ENCODE peak calls at places on chromosomes 4 and X, in four cellular contexts. One of them, this sample, is unnamed.

GRCh38 chr4:142815834-142816233 is 30.3 kb downstream of the INPP4B start:
- DNase-seq in A549: peak
- DNase-seq in sigmoid colon: no peak
- DNase-seq in H1: no peak
- DNase-seq in this sample: no peak

GRCh38 chr4:139540637-139541036 is 15.4 kb downstream of the SETD7 start:
- DNase-seq in A549: no peak
- DNase-seq in sigmoid colon: no peak
- DNase-seq in H1: no peak
- DNase-seq in this sample: peak

GRCh38 chr4:5563856-5564255 is 144.5 kb downstream of the EVC2 start:
- DNase-seq in sigmoid colon: no peak
- DNase-seq in H1: no peak
- DNase-seq in A549: no peak
- DNase-seq in this sample: peak

GRCh38 chr4:119683518-119683917 is 54.9 kb upstream of the PDE5A start:
- DNase-seq in H1: no peak
- DNase-seq in sigmoid colon: no peak
- DNase-seq in A549: peak
- DNase-seq in this sample: no peak

GRCh38 chr4:142567620-142568451 is 278.3 kb downstream of the INPP4B start:
- DNase-seq in H1: no peak
- DNase-seq in sigmoid colon: no peak
- DNase-seq in A549: peak
- DNase-seq in this sample: no peak

GRCh38 chr4:74543247-74543670 is 98.3 kb downstream of the AREG start:
- DNase-seq in sigmoid colon: no peak
- DNase-seq in H1: no peak
- DNase-seq in A549: no peak
- DNase-seq in this sample: no peak

GRCh38 chrX:130118941-130119640 is 8.8 kb upstream of the ELF4 start:
- DNase-seq in H1: no peak
- DNase-seq in sigmoid colon: no peak
- DNase-seq in A549: no peak
- DNase-seq in this sample: no peak

GRCh38 chr4:24933684-24934275 is 20.9 kb upstream of the CCDC149 start:
- DNase-seq in sigmoid colon: no peak
- DNase-seq in A549: no peak
- DNase-seq in H1: no peak
- DNase-seq in this sample: no peak

GRCh38 chr4:68460085-68460484 is 12.8 kb downstream of the TMPRSS11E start:
- DNase-seq in H1: no peak
- DNase-seq in A549: no peak
- DNase-seq in sigmoid colon: no peak
- DNase-seq in this sample: no peak

GRCh38 chrX:17588303-17588702 is 149.0 kb upstream of the SCML1 start:
- DNase-seq in H1: no peak
- DNase-seq in A549: no peak
- DNase-seq in sigmoid colon: no peak
- DNase-seq in this sample: no peak

GRCh38 chrX:70970482-70970999 is 39.6 kb upstream of the SLC7A3 start:
- DNase-seq in A549: peak
- DNase-seq in H1: no peak
- DNase-seq in sigmoid colon: no peak
- DNase-seq in this sample: no peak

GRCh38 chr4:71677568-71677967 is 106.3 kb downstream of the GC start:
- DNase-seq in A549: no peak
- DNase-seq in H1: no peak
- DNase-seq in sigmoid colon: no peak
- DNase-seq in this sample: no peak

GRCh38 chr4:14023036-14023435 is 395.5 kb upstream of the BOD1L1 start:
- DNase-seq in A549: peak
- DNase-seq in H1: no peak
- DNase-seq in sigmoid colon: no peak
- DNase-seq in this sample: no peak

GRCh38 chr4:120808475-120809141 is 113.9 kb downstream of the PRDM5 start:
- DNase-seq in sigmoid colon: no peak
- DNase-seq in A549: no peak
- DNase-seq in H1: no peak
- DNase-seq in this sample: no peak

GRCh38 chr4:98510757-98511517 is 147.5 kb downstream of the TSPAN5 start:
- DNase-seq in sigmoid colon: no peak
- DNase-seq in H1: no peak
- DNase-seq in A549: no peak
- DNase-seq in this sample: peak

GRCh38 chrX:15202458-15203177 is 67.3 kb downstream of the ASB9 start:
- DNase-seq in A549: no peak
- DNase-seq in H1: no peak
- DNase-seq in sigmoid colon: no peak
- DNase-seq in this sample: no peak

GRCh38 chr4:184441461-184442392 is 32.6 kb downstream of the IRF2 start:
- DNase-seq in sigmoid colon: no peak
- DNase-seq in H1: no peak
- DNase-seq in A549: no peak
- DNase-seq in this sample: no peak

GRCh38 chrX:7641141-7641540 is 201.8 kb upstream of the VCX start:
- DNase-seq in A549: no peak
- DNase-seq in sigmoid colon: no peak
- DNase-seq in H1: no peak
- DNase-seq in this sample: no peak

GRCh38 chr4:3263053-3263958 is 14.3 kb downstream of the MSANTD1 start:
- DNase-seq in H1: peak
- DNase-seq in A549: no peak
- DNase-seq in sigmoid colon: peak
- DNase-seq in this sample: no peak

GRCh38 chr4:140849526-140849925 is 93.3 kb upstream of the TBC1D9 start:
- DNase-seq in A549: no peak
- DNase-seq in H1: no peak
- DNase-seq in sigmoid colon: no peak
- DNase-seq in this sample: no peak

GRCh38 chr4:122992111-122992510 is 69.7 kb upstream of the NUDT6 start:
- DNase-seq in A549: no peak
- DNase-seq in sigmoid colon: no peak
- DNase-seq in H1: no peak
- DNase-seq in this sample: no peak

GRCh38 chr4:129059028-129059427 is 34.3 kb downstream of the SCLT1 start:
- DNase-seq in A549: no peak
- DNase-seq in sigmoid colon: no peak
- DNase-seq in H1: no peak
- DNase-seq in this sample: no peak

GRCh38 chr4:41318839-41319530 is 62.3 kb downstream of the UCHL1 start:
- DNase-seq in H1: no peak
- DNase-seq in A549: peak
- DNase-seq in sigmoid colon: no peak
- DNase-seq in this sample: no peak

GRCh38 chr4:53455766-53456165 is 78.3 kb downstream of the FIP1L1 start:
- DNase-seq in A549: no peak
- DNase-seq in sigmoid colon: no peak
- DNase-seq in H1: no peak
- DNase-seq in this sample: no peak

GRCh38 chr4:146585761-146586333 is 52.8 kb upstream of the POU4F2 start:
- DNase-seq in H1: no peak
- DNase-seq in sigmoid colon: no peak
- DNase-seq in A549: no peak
- DNase-seq in this sample: no peak

GRCh38 chr4:23747131-23747752 is 142.6 kb downstream of the PPARGC1A start:
- DNase-seq in H1: no peak
- DNase-seq in sigmoid colon: no peak
- DNase-seq in A549: no peak
- DNase-seq in this sample: no peak

GRCh38 chr4:135249006-135249405 is 1047.4 kb upstream of the PABPC4L start:
- DNase-seq in sigmoid colon: no peak
- DNase-seq in A549: no peak
- DNase-seq in H1: no peak
- DNase-seq in this sample: no peak

GRCh38 chrX:153917814-153918213 is 8.2 kb downstream of the ARHGAP4 start:
- DNase-seq in A549: no peak
- DNase-seq in H1: no peak
- DNase-seq in sigmoid colon: no peak
- DNase-seq in this sample: no peak

GRCh38 chr4:121030151-121030550 is 42.2 kb downstream of the NDNF start:
- DNase-seq in sigmoid colon: no peak
- DNase-seq in H1: no peak
- DNase-seq in A549: no peak
- DNase-seq in this sample: no peak

GRCh38 chr4:10182446-10183424 is 66.1 kb upstream of the WDR1 start:
- DNase-seq in H1: no peak
- DNase-seq in sigmoid colon: no peak
- DNase-seq in A549: no peak
- DNase-seq in this sample: no peak

GRCh38 chr4:10180603-10180926 is 64.0 kb upstream of the WDR1 start:
- DNase-seq in H1: no peak
- DNase-seq in sigmoid colon: no peak
- DNase-seq in A549: no peak
- DNase-seq in this sample: no peak

GRCh38 chr4:10179957-10180602 is 63.5 kb upstream of the WDR1 start:
- DNase-seq in A549: no peak
- DNase-seq in sigmoid colon: no peak
- DNase-seq in H1: no peak
- DNase-seq in this sample: no peak

GRCh38 chr4:10181745-10182445 is 65.3 kb upstream of the WDR1 start:
- DNase-seq in A549: no peak
- DNase-seq in H1: no peak
- DNase-seq in sigmoid colon: no peak
- DNase-seq in this sample: no peak

DNA sequence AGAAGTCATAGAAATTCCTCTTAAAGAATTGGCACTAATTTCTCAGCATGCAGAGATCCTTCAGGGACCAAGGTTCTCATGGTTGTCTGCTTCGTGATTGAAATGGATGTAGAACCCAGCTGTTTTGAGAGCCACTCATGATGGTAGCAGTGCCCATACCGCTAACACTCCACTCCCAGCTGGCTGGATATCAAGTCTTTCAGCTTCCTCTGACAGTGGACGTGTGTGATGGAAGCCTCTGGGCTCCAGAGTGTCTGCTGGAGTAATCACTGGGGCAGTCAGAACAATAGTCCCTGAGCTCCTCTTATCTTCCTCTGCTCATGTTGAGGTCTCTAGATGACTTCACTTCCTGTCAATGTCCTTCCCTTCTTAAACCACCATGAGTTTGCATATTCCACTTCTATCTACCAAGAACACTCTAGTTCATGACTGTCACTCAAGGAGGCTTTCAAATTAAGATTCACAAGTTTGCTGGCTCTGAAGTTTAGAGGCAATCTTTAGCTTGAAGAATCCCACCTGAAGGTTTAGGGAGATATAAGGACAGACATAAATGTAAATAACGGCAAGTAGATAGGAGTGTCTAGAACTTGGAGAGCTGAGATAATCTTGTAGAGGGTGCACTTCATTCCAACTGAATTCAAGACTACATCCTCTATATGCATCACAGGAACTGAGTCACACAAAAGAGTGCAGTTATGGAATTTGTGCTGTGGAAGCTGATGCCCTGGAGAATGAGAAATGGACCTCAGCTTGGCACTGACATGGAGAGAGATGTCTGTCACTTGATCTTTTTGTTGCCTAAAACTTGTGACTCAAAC is 64.5 kb upstream of the WDR1 start:
- DNase-seq in H1: no peak
- DNase-seq in A549: no peak
- DNase-seq in sigmoid colon: no peak
- DNase-seq in this sample: no peak
- TF ChIP-seq POLR2A in H1: no peak
- TF ChIP-seq POLR2A in A549: no peak
- TF ChIP-seq POLR2A in sigmoid colon: no peak
- TF ChIP-seq POLR2A in this sample: no peak

DNA sequence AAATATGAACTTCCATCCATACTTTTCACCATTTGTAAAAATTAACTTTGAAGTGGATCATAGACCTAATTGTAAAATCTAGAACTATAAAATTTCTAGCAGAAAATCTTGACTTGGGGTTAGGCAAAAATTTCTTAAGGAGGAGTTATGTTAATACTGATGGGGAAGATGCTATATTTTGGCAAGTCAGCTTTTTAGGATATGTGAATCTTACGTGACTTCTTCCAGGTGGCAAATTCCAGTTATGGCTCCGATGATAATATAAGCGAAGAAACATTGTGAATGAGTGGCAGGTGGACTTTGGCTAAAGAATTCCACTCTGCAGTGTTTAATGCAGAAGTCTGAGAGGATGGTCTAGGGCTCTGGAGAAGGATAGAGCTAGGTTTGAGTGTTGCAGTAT is 1.5 kb downstream of the PRPS2 start:
- DNase-seq in sigmoid colon: no peak
- DNase-seq in A549: no peak
- DNase-seq in H1: no peak
- DNase-seq in this sample: no peak
- TF ChIP-seq EP300 in sigmoid colon: no peak
- TF ChIP-seq EP300 in A549: no peak
- TF ChIP-seq EP300 in H1: no peak
- TF ChIP-seq EP300 in this sample: no peak

GRCh38 chrX:10156199-10157031 is at the start of gene CLCN4:
- DNase-seq in A549: peak
- DNase-seq in sigmoid colon: peak
- DNase-seq in H1: peak
- DNase-seq in this sample: no peak
- TF ChIP-seq POLR2A in A549: no peak
- TF ChIP-seq POLR2A in sigmoid colon: no peak
- TF ChIP-seq POLR2A in H1: no peak
- TF ChIP-seq POLR2A in this sample: peak

DNA sequence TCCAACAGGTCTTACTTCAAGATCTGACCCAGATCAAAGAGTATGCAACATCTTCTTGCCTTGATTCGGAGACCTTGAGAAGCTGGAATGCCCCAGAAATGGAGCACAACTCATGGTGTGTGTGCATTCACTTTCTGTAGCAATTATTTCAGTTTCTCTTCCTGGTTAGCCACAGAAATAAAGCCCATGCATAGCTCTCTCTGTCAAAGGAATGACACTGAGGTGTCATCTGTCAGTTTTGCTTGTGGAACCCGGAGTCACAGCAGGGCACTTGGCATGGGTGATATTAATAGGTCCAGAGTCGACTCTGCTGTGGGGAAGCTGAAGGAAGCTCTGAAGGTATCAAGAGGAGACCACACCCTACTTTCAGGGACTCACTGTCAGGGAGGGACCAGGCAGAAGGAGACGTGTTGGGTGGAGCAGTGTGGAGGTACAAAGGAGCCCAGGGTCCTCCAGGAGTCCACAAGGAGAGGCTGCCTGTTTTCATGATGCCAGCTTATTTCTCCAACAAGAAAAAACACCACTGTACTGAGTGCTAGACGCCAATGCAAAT is 10.7 kb downstream of the CLNK start:
- DNase-seq in H1: no peak
- DNase-seq in A549: no peak
- DNase-seq in sigmoid colon: no peak
- DNase-seq in this sample: no peak
- TF ChIP-seq EP300 in H1: no peak
- TF ChIP-seq EP300 in A549: no peak
- TF ChIP-seq EP300 in sigmoid colon: no peak
- TF ChIP-seq EP300 in this sample: no peak

GRCh38 chr4:158671915-158672806 is at the start of gene ETFDH:
- DNase-seq in sigmoid colon: peak
- DNase-seq in A549: peak
- DNase-seq in H1: peak
- DNase-seq in this sample: peak
- TF ChIP-seq POLR2A in sigmoid colon: peak
- TF ChIP-seq POLR2A in A549: no peak
- TF ChIP-seq POLR2A in H1: no peak
- TF ChIP-seq POLR2A in this sample: peak